ENCODE peak calls at places on chromosomes 13 and 19, in eight cellular contexts. One of them, this sample, is unnamed.

GRCh38 chr13:38494445-38494844 is 144.8 kb downstream of the UFM1 start:
- DNase-seq in PC-3: no peak
- DNase-seq in lung: no peak
- DNase-seq in C1 segment of cervical spinal cord: no peak
- DNase-seq in stimulated activated CD4-positive, alpha-beta T cell treated with anti-CD3 and anti-CD28 coated beads, Interleukin-12 subunit alpha, Interleukin-12 subunit beta, amount 100 ng/mL, for 24 hours: no peak
- DNase-seq in central memory CD8-positive, alpha-beta T cell: no peak
- DNase-seq in breast epithelium: no peak
- DNase-seq in tibial artery: no peak
- DNase-seq in this sample: no peak

GRCh38 chr13:110890279-110891150 is 24.4 kb downstream of the ANKRD10 start:
- DNase-seq in stimulated activated CD4-positive, alpha-beta T cell treated with anti-CD3 and anti-CD28 coated beads, Interleukin-12 subunit alpha, Interleukin-12 subunit beta, amount 100 ng/mL, for 24 hours: no peak
- DNase-seq in C1 segment of cervical spinal cord: no peak
- DNase-seq in PC-3: no peak
- DNase-seq in tibial artery: no peak
- DNase-seq in central memory CD8-positive, alpha-beta T cell: no peak
- DNase-seq in lung: no peak
- DNase-seq in breast epithelium: no peak
- DNase-seq in this sample: no peak

GRCh38 chr13:73995752-73996151 is 138.5 kb downstream of the KLF12 start:
- DNase-seq in tibial artery: no peak
- DNase-seq in breast epithelium: no peak
- DNase-seq in central memory CD8-positive, alpha-beta T cell: no peak
- DNase-seq in PC-3: no peak
- DNase-seq in stimulated activated CD4-positive, alpha-beta T cell treated with anti-CD3 and anti-CD28 coated beads, Interleukin-12 subunit alpha, Interleukin-12 subunit beta, amount 100 ng/mL, for 24 hours: no peak
- DNase-seq in C1 segment of cervical spinal cord: no peak
- DNase-seq in lung: no peak
- DNase-seq in this sample: no peak

GRCh38 chr13:108346376-108346775 is 76.9 kb downstream of the TNFSF13B start:
- DNase-seq in C1 segment of cervical spinal cord: no peak
- DNase-seq in lung: no peak
- DNase-seq in PC-3: no peak
- DNase-seq in central memory CD8-positive, alpha-beta T cell: no peak
- DNase-seq in stimulated activated CD4-positive, alpha-beta T cell treated with anti-CD3 and anti-CD28 coated beads, Interleukin-12 subunit alpha, Interleukin-12 subunit beta, amount 100 ng/mL, for 24 hours: no peak
- DNase-seq in tibial artery: no peak
- DNase-seq in breast epithelium: no peak
- DNase-seq in this sample: no peak

GRCh38 chr13:111936267-111936925 is 130.6 kb upstream of the SOX1 start:
- DNase-seq in PC-3: no peak
- DNase-seq in C1 segment of cervical spinal cord: no peak
- DNase-seq in stimulated activated CD4-positive, alpha-beta T cell treated with anti-CD3 and anti-CD28 coated beads, Interleukin-12 subunit alpha, Interleukin-12 subunit beta, amount 100 ng/mL, for 24 hours: no peak
- DNase-seq in lung: no peak
- DNase-seq in central memory CD8-positive, alpha-beta T cell: no peak
- DNase-seq in breast epithelium: no peak
- DNase-seq in tibial artery: no peak
- DNase-seq in this sample: no peak

GRCh38 chr19:29277107-29277506 is 64.2 kb upstream of the UQCRFS1 start:
- DNase-seq in tibial artery: no peak
- DNase-seq in stimulated activated CD4-positive, alpha-beta T cell treated with anti-CD3 and anti-CD28 coated beads, Interleukin-12 subunit alpha, Interleukin-12 subunit beta, amount 100 ng/mL, for 24 hours: no peak
- DNase-seq in central memory CD8-positive, alpha-beta T cell: peak
- DNase-seq in breast epithelium: no peak
- DNase-seq in PC-3: no peak
- DNase-seq in lung: no peak
- DNase-seq in C1 segment of cervical spinal cord: no peak
- DNase-seq in this sample: no peak

GRCh38 chr13:97002581-97002980 is 8.3 kb upstream of the OXGR1 start:
- DNase-seq in C1 segment of cervical spinal cord: no peak
- DNase-seq in central memory CD8-positive, alpha-beta T cell: no peak
- DNase-seq in PC-3: no peak
- DNase-seq in lung: no peak
- DNase-seq in stimulated activated CD4-positive, alpha-beta T cell treated with anti-CD3 and anti-CD28 coated beads, Interleukin-12 subunit alpha, Interleukin-12 subunit beta, amount 100 ng/mL, for 24 hours: no peak
- DNase-seq in breast epithelium: no peak
- DNase-seq in tibial artery: no peak
- DNase-seq in this sample: no peak

GRCh38 chr19:53112286-53112685 is 9.1 kb upstream of the ZNF160 start:
- DNase-seq in breast epithelium: no peak
- DNase-seq in PC-3: peak
- DNase-seq in C1 segment of cervical spinal cord: no peak
- DNase-seq in stimulated activated CD4-positive, alpha-beta T cell treated with anti-CD3 and anti-CD28 coated beads, Interleukin-12 subunit alpha, Interleukin-12 subunit beta, amount 100 ng/mL, for 24 hours: no peak
- DNase-seq in tibial artery: no peak
- DNase-seq in lung: peak
- DNase-seq in central memory CD8-positive, alpha-beta T cell: no peak
- DNase-seq in this sample: no peak

GRCh38 chr13:41334810-41335209 is 23.7 kb downstream of the NAA16 start:
- DNase-seq in C1 segment of cervical spinal cord: no peak
- DNase-seq in stimulated activated CD4-positive, alpha-beta T cell treated with anti-CD3 and anti-CD28 coated beads, Interleukin-12 subunit alpha, Interleukin-12 subunit beta, amount 100 ng/mL, for 24 hours: no peak
- DNase-seq in tibial artery: no peak
- DNase-seq in PC-3: no peak
- DNase-seq in lung: no peak
- DNase-seq in central memory CD8-positive, alpha-beta T cell: no peak
- DNase-seq in breast epithelium: no peak
- DNase-seq in this sample: no peak

GRCh38 chr19:17183858-17184271 is 31.3 kb upstream of the USE1 start:
- DNase-seq in lung: no peak
- DNase-seq in breast epithelium: no peak
- DNase-seq in tibial artery: no peak
- DNase-seq in C1 segment of cervical spinal cord: no peak
- DNase-seq in PC-3: no peak
- DNase-seq in central memory CD8-positive, alpha-beta T cell: no peak
- DNase-seq in stimulated activated CD4-positive, alpha-beta T cell treated with anti-CD3 and anti-CD28 coated beads, Interleukin-12 subunit alpha, Interleukin-12 subunit beta, amount 100 ng/mL, for 24 hours: no peak
- DNase-seq in this sample: no peak

GRCh38 chr19:8850488-8850887 is 18.3 kb downstream of the MBD3L1 start:
- DNase-seq in tibial artery: no peak
- DNase-seq in stimulated activated CD4-positive, alpha-beta T cell treated with anti-CD3 and anti-CD28 coated beads, Interleukin-12 subunit alpha, Interleukin-12 subunit beta, amount 100 ng/mL, for 24 hours: no peak
- DNase-seq in PC-3: no peak
- DNase-seq in C1 segment of cervical spinal cord: no peak
- DNase-seq in central memory CD8-positive, alpha-beta T cell: no peak
- DNase-seq in lung: no peak
- DNase-seq in breast epithelium: no peak
- DNase-seq in this sample: no peak

GRCh38 chr19:16495982-16496612 is at the start of the genes C19orf44 and CALR3:
- DNase-seq in stimulated activated CD4-positive, alpha-beta T cell treated with anti-CD3 and anti-CD28 coated beads, Interleukin-12 subunit alpha, Interleukin-12 subunit beta, amount 100 ng/mL, for 24 hours: peak
- DNase-seq in central memory CD8-positive, alpha-beta T cell: peak
- DNase-seq in lung: peak
- DNase-seq in breast epithelium: peak
- DNase-seq in C1 segment of cervical spinal cord: peak
- DNase-seq in PC-3: peak
- DNase-seq in tibial artery: peak
- DNase-seq in this sample: peak

GRCh38 chr19:8250596-8250995 is 41.4 kb downstream of the CERS4 start:
- DNase-seq in stimulated activated CD4-positive, alpha-beta T cell treated with anti-CD3 and anti-CD28 coated beads, Interleukin-12 subunit alpha, Interleukin-12 subunit beta, amount 100 ng/mL, for 24 hours: no peak
- DNase-seq in central memory CD8-positive, alpha-beta T cell: no peak
- DNase-seq in breast epithelium: no peak
- DNase-seq in lung: no peak
- DNase-seq in tibial artery: no peak
- DNase-seq in PC-3: no peak
- DNase-seq in C1 segment of cervical spinal cord: no peak
- DNase-seq in this sample: no peak

GRCh38 chr13:30908416-30908980 is 2.4 kb downstream of the MEDAG start:
- DNase-seq in tibial artery: peak
- DNase-seq in stimulated activated CD4-positive, alpha-beta T cell treated with anti-CD3 and anti-CD28 coated beads, Interleukin-12 subunit alpha, Interleukin-12 subunit beta, amount 100 ng/mL, for 24 hours: no peak
- DNase-seq in C1 segment of cervical spinal cord: no peak
- DNase-seq in central memory CD8-positive, alpha-beta T cell: no peak
- DNase-seq in breast epithelium: no peak
- DNase-seq in lung: no peak
- DNase-seq in PC-3: no peak
- DNase-seq in this sample: peak

GRCh38 chr19:3835055-3835435 is 33.8 kb downstream of the ZFR2 start:
- DNase-seq in central memory CD8-positive, alpha-beta T cell: no peak
- DNase-seq in stimulated activated CD4-positive, alpha-beta T cell treated with anti-CD3 and anti-CD28 coated beads, Interleukin-12 subunit alpha, Interleukin-12 subunit beta, amount 100 ng/mL, for 24 hours: no peak
- DNase-seq in lung: no peak
- DNase-seq in tibial artery: no peak
- DNase-seq in PC-3: no peak
- DNase-seq in C1 segment of cervical spinal cord: no peak
- DNase-seq in breast epithelium: no peak
- DNase-seq in this sample: no peak

GRCh38 chr13:70960841-70961443 is 852.7 kb upstream of the KLHL1 start:
- DNase-seq in C1 segment of cervical spinal cord: no peak
- DNase-seq in breast epithelium: no peak
- DNase-seq in lung: no peak
- DNase-seq in PC-3: peak
- DNase-seq in stimulated activated CD4-positive, alpha-beta T cell treated with anti-CD3 and anti-CD28 coated beads, Interleukin-12 subunit alpha, Interleukin-12 subunit beta, amount 100 ng/mL, for 24 hours: no peak
- DNase-seq in tibial artery: no peak
- DNase-seq in central memory CD8-positive, alpha-beta T cell: no peak
- DNase-seq in this sample: peak

GRCh38 chr13:36945078-36945477 is 25.0 kb upstream of the SMAD9 start:
- DNase-seq in PC-3: no peak
- DNase-seq in C1 segment of cervical spinal cord: no peak
- DNase-seq in tibial artery: no peak
- DNase-seq in breast epithelium: no peak
- DNase-seq in lung: no peak
- DNase-seq in stimulated activated CD4-positive, alpha-beta T cell treated with anti-CD3 and anti-CD28 coated beads, Interleukin-12 subunit alpha, Interleukin-12 subunit beta, amount 100 ng/mL, for 24 hours: no peak
- DNase-seq in central memory CD8-positive, alpha-beta T cell: no peak
- DNase-seq in this sample: no peak

GRCh38 chr19:29665826-29666633 is 769 bp downstream of the PLEKHF1 start:
- DNase-seq in breast epithelium: peak
- DNase-seq in PC-3: peak
- DNase-seq in central memory CD8-positive, alpha-beta T cell: no peak
- DNase-seq in tibial artery: peak
- DNase-seq in C1 segment of cervical spinal cord: peak
- DNase-seq in stimulated activated CD4-positive, alpha-beta T cell treated with anti-CD3 and anti-CD28 coated beads, Interleukin-12 subunit alpha, Interleukin-12 subunit beta, amount 100 ng/mL, for 24 hours: no peak
- DNase-seq in lung: no peak
- DNase-seq in this sample: peak

GRCh38 chr13:106986033-106986484 is 418.1 kb upstream of the ARGLU1 start:
- DNase-seq in C1 segment of cervical spinal cord: no peak
- DNase-seq in tibial artery: no peak
- DNase-seq in PC-3: no peak
- DNase-seq in central memory CD8-positive, alpha-beta T cell: no peak
- DNase-seq in breast epithelium: no peak
- DNase-seq in stimulated activated CD4-positive, alpha-beta T cell treated with anti-CD3 and anti-CD28 coated beads, Interleukin-12 subunit alpha, Interleukin-12 subunit beta, amount 100 ng/mL, for 24 hours: no peak
- DNase-seq in lung: no peak
- DNase-seq in this sample: peak

GRCh38 chr13:73230714-73231113 is 171.9 kb downstream of the KLF5 start:
- DNase-seq in C1 segment of cervical spinal cord: no peak
- DNase-seq in PC-3: no peak
- DNase-seq in breast epithelium: no peak
- DNase-seq in stimulated activated CD4-positive, alpha-beta T cell treated with anti-CD3 and anti-CD28 coated beads, Interleukin-12 subunit alpha, Interleukin-12 subunit beta, amount 100 ng/mL, for 24 hours: no peak
- DNase-seq in lung: no peak
- DNase-seq in tibial artery: no peak
- DNase-seq in central memory CD8-positive, alpha-beta T cell: no peak
- DNase-seq in this sample: no peak

GRCh38 chr13:32318072-32318471 is 2.8 kb downstream of the BRCA2 start:
- DNase-seq in tibial artery: no peak
- DNase-seq in C1 segment of cervical spinal cord: no peak
- DNase-seq in PC-3: no peak
- DNase-seq in lung: no peak
- DNase-seq in breast epithelium: no peak
- DNase-seq in stimulated activated CD4-positive, alpha-beta T cell treated with anti-CD3 and anti-CD28 coated beads, Interleukin-12 subunit alpha, Interleukin-12 subunit beta, amount 100 ng/mL, for 24 hours: no peak
- DNase-seq in central memory CD8-positive, alpha-beta T cell: no peak
- DNase-seq in this sample: no peak

GRCh38 chr19:29831041-29831548 is 19.3 kb downstream of the CCNE1 start:
- DNase-seq in tibial artery: no peak
- DNase-seq in breast epithelium: no peak
- DNase-seq in lung: no peak
- DNase-seq in PC-3: peak
- DNase-seq in stimulated activated CD4-positive, alpha-beta T cell treated with anti-CD3 and anti-CD28 coated beads, Interleukin-12 subunit alpha, Interleukin-12 subunit beta, amount 100 ng/mL, for 24 hours: peak
- DNase-seq in C1 segment of cervical spinal cord: no peak
- DNase-seq in central memory CD8-positive, alpha-beta T cell: peak
- DNase-seq in this sample: no peak

GRCh38 chr19:46015080-46015960 is 7.5 kb downstream of the PGLYRP1 start:
- DNase-seq in C1 segment of cervical spinal cord: no peak
- DNase-seq in tibial artery: peak
- DNase-seq in stimulated activated CD4-positive, alpha-beta T cell treated with anti-CD3 and anti-CD28 coated beads, Interleukin-12 subunit alpha, Interleukin-12 subunit beta, amount 100 ng/mL, for 24 hours: peak
- DNase-seq in central memory CD8-positive, alpha-beta T cell: no peak
- DNase-seq in lung: peak
- DNase-seq in breast epithelium: peak
- DNase-seq in PC-3: no peak
- DNase-seq in this sample: peak

This sample was measured in adipocyte.